ENCODE peak calls at places on chromosomes 16 and 17, in nine cellular contexts. One of them, this sample, is unnamed.

GRCh38 chr16:49875812-49876715 is 20.2 kb upstream of the ZNF423 start:
- DNase-seq in Right ventricle myocardium inferior: no peak
- DNase-seq in SHP77: no peak
- DNase-seq in stimulated activated CD4-positive, alpha-beta T cell treated with anti-CD3 and anti-CD28 coated beads, Interleukin-15, amount 100 ng/mL, for 48 hours: no peak
- DNase-seq in fibroblast of the aortic adventitia: no peak
- DNase-seq in iPS DF 6.9: no peak
- DNase-seq in BE2C: no peak
- DNase-seq in PC-3: no peak
- DNase-seq in activated T-helper 9 cell treated with anti-CD3 and anti-CD28 coated beads, Interleukin-2, amount 50 U/mL, for 16 hours: no peak
- DNase-seq in this sample: no peak

GRCh38 chr16:2251281-2252111 is at the start of gene ECI1:
- DNase-seq in fibroblast of the aortic adventitia: peak; percentile 95
- DNase-seq in BE2C: peak; percentile 99
- DNase-seq in stimulated activated CD4-positive, alpha-beta T cell treated with anti-CD3 and anti-CD28 coated beads, Interleukin-15, amount 100 ng/mL, for 48 hours: peak; percentile 74
- DNase-seq in SHP77: peak; percentile 83
- DNase-seq in Right ventricle myocardium inferior: peak; percentile 98
- DNase-seq in activated T-helper 9 cell treated with anti-CD3 and anti-CD28 coated beads, Interleukin-2, amount 50 U/mL, for 16 hours: peak; percentile 73
- DNase-seq in PC-3: peak; percentile 93
- DNase-seq in iPS DF 6.9: peak; percentile 75
- DNase-seq in this sample: peak; percentile 100

GRCh38 chr16:60031751-60032150 is 1297.6 kb upstream of the GOT2 start:
- DNase-seq in Right ventricle myocardium inferior: no peak
- DNase-seq in iPS DF 6.9: no peak
- DNase-seq in activated T-helper 9 cell treated with anti-CD3 and anti-CD28 coated beads, Interleukin-2, amount 50 U/mL, for 16 hours: no peak
- DNase-seq in BE2C: no peak
- DNase-seq in PC-3: no peak
- DNase-seq in stimulated activated CD4-positive, alpha-beta T cell treated with anti-CD3 and anti-CD28 coated beads, Interleukin-15, amount 100 ng/mL, for 48 hours: no peak
- DNase-seq in SHP77: no peak
- DNase-seq in fibroblast of the aortic adventitia: no peak
- DNase-seq in this sample: no peak

GRCh38 chr17:44967026-44967906 is 837 bp downstream of the C1QL1 start:
- DNase-seq in SHP77: no peak
- DNase-seq in Right ventricle myocardium inferior: no peak
- DNase-seq in activated T-helper 9 cell treated with anti-CD3 and anti-CD28 coated beads, Interleukin-2, amount 50 U/mL, for 16 hours: no peak
- DNase-seq in BE2C: no peak
- DNase-seq in fibroblast of the aortic adventitia: no peak
- DNase-seq in iPS DF 6.9: no peak
- DNase-seq in PC-3: no peak
- DNase-seq in stimulated activated CD4-positive, alpha-beta T cell treated with anti-CD3 and anti-CD28 coated beads, Interleukin-15, amount 100 ng/mL, for 48 hours: no peak
- DNase-seq in this sample: peak; percentile 64

GRCh38 chr17:81244358-81245023 is 5.4 kb downstream of the NDUFAF8 start:
- DNase-seq in Right ventricle myocardium inferior: peak; percentile 57
- DNase-seq in stimulated activated CD4-positive, alpha-beta T cell treated with anti-CD3 and anti-CD28 coated beads, Interleukin-15, amount 100 ng/mL, for 48 hours: no peak
- DNase-seq in SHP77: no peak
- DNase-seq in BE2C: peak; percentile 50
- DNase-seq in PC-3: no peak
- DNase-seq in iPS DF 6.9: no peak
- DNase-seq in fibroblast of the aortic adventitia: no peak
- DNase-seq in activated T-helper 9 cell treated with anti-CD3 and anti-CD28 coated beads, Interleukin-2, amount 50 U/mL, for 16 hours: no peak
- DNase-seq in this sample: peak; percentile 66

GRCh38 chr16:26710475-26710874 is 356.3 kb upstream of the C16orf82 start:
- DNase-seq in stimulated activated CD4-positive, alpha-beta T cell treated with anti-CD3 and anti-CD28 coated beads, Interleukin-15, amount 100 ng/mL, for 48 hours: no peak
- DNase-seq in SHP77: no peak
- DNase-seq in Right ventricle myocardium inferior: no peak
- DNase-seq in activated T-helper 9 cell treated with anti-CD3 and anti-CD28 coated beads, Interleukin-2, amount 50 U/mL, for 16 hours: no peak
- DNase-seq in BE2C: no peak
- DNase-seq in PC-3: no peak
- DNase-seq in fibroblast of the aortic adventitia: no peak
- DNase-seq in iPS DF 6.9: no peak
- DNase-seq in this sample: no peak

GRCh38 chr16:72788269-72788809 is 259.6 kb downstream of the ZFHX3 start:
- DNase-seq in Right ventricle myocardium inferior: peak; percentile 45
- DNase-seq in activated T-helper 9 cell treated with anti-CD3 and anti-CD28 coated beads, Interleukin-2, amount 50 U/mL, for 16 hours: no peak
- DNase-seq in fibroblast of the aortic adventitia: no peak
- DNase-seq in iPS DF 6.9: no peak
- DNase-seq in PC-3: no peak
- DNase-seq in BE2C: no peak
- DNase-seq in SHP77: no peak
- DNase-seq in stimulated activated CD4-positive, alpha-beta T cell treated with anti-CD3 and anti-CD28 coated beads, Interleukin-15, amount 100 ng/mL, for 48 hours: no peak
- DNase-seq in this sample: no peak

GRCh38 chr17:61157246-61157887 is 242.3 kb upstream of the TBX2 start:
- DNase-seq in iPS DF 6.9: no peak
- DNase-seq in fibroblast of the aortic adventitia: peak; percentile 22
- DNase-seq in Right ventricle myocardium inferior: no peak
- DNase-seq in PC-3: no peak
- DNase-seq in stimulated activated CD4-positive, alpha-beta T cell treated with anti-CD3 and anti-CD28 coated beads, Interleukin-15, amount 100 ng/mL, for 48 hours: no peak
- DNase-seq in activated T-helper 9 cell treated with anti-CD3 and anti-CD28 coated beads, Interleukin-2, amount 50 U/mL, for 16 hours: no peak
- DNase-seq in BE2C: peak; percentile 73
- DNase-seq in SHP77: peak; percentile 24
- DNase-seq in this sample: peak; percentile 54

GRCh38 chr16:53257001-53257400 is 177.3 kb upstream of the RBL2 start:
- DNase-seq in iPS DF 6.9: no peak
- DNase-seq in Right ventricle myocardium inferior: no peak
- DNase-seq in BE2C: no peak
- DNase-seq in SHP77: no peak
- DNase-seq in activated T-helper 9 cell treated with anti-CD3 and anti-CD28 coated beads, Interleukin-2, amount 50 U/mL, for 16 hours: no peak
- DNase-seq in stimulated activated CD4-positive, alpha-beta T cell treated with anti-CD3 and anti-CD28 coated beads, Interleukin-15, amount 100 ng/mL, for 48 hours: no peak
- DNase-seq in PC-3: peak; percentile 43
- DNase-seq in fibroblast of the aortic adventitia: peak; percentile 82
- DNase-seq in this sample: no peak

GRCh38 chr16:86974120-86974519 is 343.1 kb downstream of the C16orf95 start:
- DNase-seq in activated T-helper 9 cell treated with anti-CD3 and anti-CD28 coated beads, Interleukin-2, amount 50 U/mL, for 16 hours: no peak
- DNase-seq in PC-3: no peak
- DNase-seq in Right ventricle myocardium inferior: no peak
- DNase-seq in fibroblast of the aortic adventitia: no peak
- DNase-seq in stimulated activated CD4-positive, alpha-beta T cell treated with anti-CD3 and anti-CD28 coated beads, Interleukin-15, amount 100 ng/mL, for 48 hours: no peak
- DNase-seq in iPS DF 6.9: no peak
- DNase-seq in SHP77: no peak
- DNase-seq in BE2C: no peak
- DNase-seq in this sample: no peak

GRCh38 chr17:49469831-49470568 is 25.1 kb upstream of the NGFR start:
- DNase-seq in activated T-helper 9 cell treated with anti-CD3 and anti-CD28 coated beads, Interleukin-2, amount 50 U/mL, for 16 hours: no peak
- DNase-seq in iPS DF 6.9: no peak
- DNase-seq in fibroblast of the aortic adventitia: no peak
- DNase-seq in stimulated activated CD4-positive, alpha-beta T cell treated with anti-CD3 and anti-CD28 coated beads, Interleukin-15, amount 100 ng/mL, for 48 hours: no peak
- DNase-seq in PC-3: no peak
- DNase-seq in SHP77: no peak
- DNase-seq in Right ventricle myocardium inferior: no peak
- DNase-seq in BE2C: peak; percentile 25
- DNase-seq in this sample: peak; percentile 51

GRCh38 chr16:50169555-50170096 is 16.5 kb downstream of the TENT4B start:
- DNase-seq in activated T-helper 9 cell treated with anti-CD3 and anti-CD28 coated beads, Interleukin-2, amount 50 U/mL, for 16 hours: no peak
- DNase-seq in PC-3: no peak
- DNase-seq in Right ventricle myocardium inferior: no peak
- DNase-seq in stimulated activated CD4-positive, alpha-beta T cell treated with anti-CD3 and anti-CD28 coated beads, Interleukin-15, amount 100 ng/mL, for 48 hours: no peak
- DNase-seq in iPS DF 6.9: no peak
- DNase-seq in BE2C: no peak
- DNase-seq in fibroblast of the aortic adventitia: no peak
- DNase-seq in SHP77: no peak
- DNase-seq in this sample: no peak

GRCh38 chr17:82273327-82274133 is at the start of gene CSNK1D:
- DNase-seq in activated T-helper 9 cell treated with anti-CD3 and anti-CD28 coated beads, Interleukin-2, amount 50 U/mL, for 16 hours: peak; percentile 88
- DNase-seq in stimulated activated CD4-positive, alpha-beta T cell treated with anti-CD3 and anti-CD28 coated beads, Interleukin-15, amount 100 ng/mL, for 48 hours: peak; percentile 82
- DNase-seq in Right ventricle myocardium inferior: peak; percentile 96
- DNase-seq in fibroblast of the aortic adventitia: peak; percentile 82
- DNase-seq in SHP77: peak; percentile 82
- DNase-seq in PC-3: peak; percentile 81
- DNase-seq in BE2C: peak; percentile 95
- DNase-seq in iPS DF 6.9: no peak
- DNase-seq in this sample: peak; percentile 100

GRCh38 chr16:87860553-87861299 is 8.6 kb downstream of the SLC7A5 start:
- DNase-seq in stimulated activated CD4-positive, alpha-beta T cell treated with anti-CD3 and anti-CD28 coated beads, Interleukin-15, amount 100 ng/mL, for 48 hours: no peak
- DNase-seq in SHP77: peak; percentile 83
- DNase-seq in fibroblast of the aortic adventitia: peak; percentile 52
- DNase-seq in BE2C: peak; percentile 64
- DNase-seq in Right ventricle myocardium inferior: peak; percentile 70
- DNase-seq in activated T-helper 9 cell treated with anti-CD3 and anti-CD28 coated beads, Interleukin-2, amount 50 U/mL, for 16 hours: no peak
- DNase-seq in iPS DF 6.9: no peak
- DNase-seq in PC-3: peak; percentile 70
- DNase-seq in this sample: peak; percentile 30

GRCh38 chr16:67641779-67642708 is 2.9 kb upstream of the CARMIL2 start:
- DNase-seq in BE2C: peak; percentile 40
- DNase-seq in stimulated activated CD4-positive, alpha-beta T cell treated with anti-CD3 and anti-CD28 coated beads, Interleukin-15, amount 100 ng/mL, for 48 hours: no peak
- DNase-seq in Right ventricle myocardium inferior: peak; percentile 82
- DNase-seq in iPS DF 6.9: no peak
- DNase-seq in SHP77: no peak
- DNase-seq in PC-3: peak; percentile 15
- DNase-seq in fibroblast of the aortic adventitia: peak; percentile 67
- DNase-seq in activated T-helper 9 cell treated with anti-CD3 and anti-CD28 coated beads, Interleukin-2, amount 50 U/mL, for 16 hours: no peak
- DNase-seq in this sample: no peak

GRCh38 chr17:31130286-31131224 is 35.8 kb downstream of the NF1 start:
- DNase-seq in SHP77: no peak
- DNase-seq in fibroblast of the aortic adventitia: no peak
- DNase-seq in Right ventricle myocardium inferior: peak; percentile 79
- DNase-seq in PC-3: no peak
- DNase-seq in activated T-helper 9 cell treated with anti-CD3 and anti-CD28 coated beads, Interleukin-2, amount 50 U/mL, for 16 hours: no peak
- DNase-seq in iPS DF 6.9: no peak
- DNase-seq in stimulated activated CD4-positive, alpha-beta T cell treated with anti-CD3 and anti-CD28 coated beads, Interleukin-15, amount 100 ng/mL, for 48 hours: no peak
- DNase-seq in BE2C: no peak
- DNase-seq in this sample: no peak

GRCh38 chr17:73911726-73912359 is 267.6 kb upstream of the SDK2 start:
- DNase-seq in fibroblast of the aortic adventitia: no peak
- DNase-seq in Right ventricle myocardium inferior: no peak
- DNase-seq in iPS DF 6.9: no peak
- DNase-seq in BE2C: no peak
- DNase-seq in stimulated activated CD4-positive, alpha-beta T cell treated with anti-CD3 and anti-CD28 coated beads, Interleukin-15, amount 100 ng/mL, for 48 hours: no peak
- DNase-seq in PC-3: no peak
- DNase-seq in SHP77: no peak
- DNase-seq in activated T-helper 9 cell treated with anti-CD3 and anti-CD28 coated beads, Interleukin-2, amount 50 U/mL, for 16 hours: no peak
- DNase-seq in this sample: no peak

GRCh38 chr17:13728751-13729150 is 127.0 kb upstream of the HS3ST3A1 start:
- DNase-seq in Right ventricle myocardium inferior: no peak
- DNase-seq in activated T-helper 9 cell treated with anti-CD3 and anti-CD28 coated beads, Interleukin-2, amount 50 U/mL, for 16 hours: no peak
- DNase-seq in PC-3: peak; percentile 91
- DNase-seq in SHP77: no peak
- DNase-seq in iPS DF 6.9: no peak
- DNase-seq in stimulated activated CD4-positive, alpha-beta T cell treated with anti-CD3 and anti-CD28 coated beads, Interleukin-15, amount 100 ng/mL, for 48 hours: no peak
- DNase-seq in fibroblast of the aortic adventitia: no peak
- DNase-seq in BE2C: no peak
- DNase-seq in this sample: no peak